ENCODE peak calls at places on chromosomes 16 and 17, in eight cellular contexts. One of them, this sample, is unnamed.

GRCh38 chr16:71564377-71564967 is 12.4 kb downstream of the TAT start:
- DNase-seq in stimulated activated CD8-positive, alpha-beta memory T cell treated with anti-CD3 and anti-CD28 coated beads, Interleukin-12 subunit alpha, Interleukin-12 subunit beta, amount 100 ng/mL, for 4 hours: no peak
- DNase-seq in ovary: no peak
- DNase-seq in ACHN: no peak
- DNase-seq in MG63: no peak
- DNase-seq in AG04449: no peak
- DNase-seq in effector memory CD4-positive, alpha-beta T cell: no peak
- DNase-seq in HT1080: no peak
- DNase-seq in this sample: peak; percentile 93

GRCh38 chr16:58036943-58037342 is 11.4 kb downstream of the MMP15 start:
- DNase-seq in ACHN: no peak
- DNase-seq in stimulated activated CD8-positive, alpha-beta memory T cell treated with anti-CD3 and anti-CD28 coated beads, Interleukin-12 subunit alpha, Interleukin-12 subunit beta, amount 100 ng/mL, for 4 hours: no peak
- DNase-seq in effector memory CD4-positive, alpha-beta T cell: no peak
- DNase-seq in AG04449: no peak
- DNase-seq in HT1080: no peak
- DNase-seq in ovary: no peak
- DNase-seq in MG63: no peak
- DNase-seq in this sample: no peak

GRCh38 chr16:29876578-29877249 is 13.7 kb upstream of the CDIPT start:
- DNase-seq in effector memory CD4-positive, alpha-beta T cell: peak; percentile 13
- DNase-seq in MG63: no peak
- DNase-seq in ovary: no peak
- DNase-seq in stimulated activated CD8-positive, alpha-beta memory T cell treated with anti-CD3 and anti-CD28 coated beads, Interleukin-12 subunit alpha, Interleukin-12 subunit beta, amount 100 ng/mL, for 4 hours: no peak
- DNase-seq in AG04449: no peak
- DNase-seq in ACHN: no peak
- DNase-seq in HT1080: no peak
- DNase-seq in this sample: no peak

GRCh38 chr17:14784997-14785696 is 480.0 kb downstream of the PMP22 start:
- DNase-seq in ovary: no peak
- DNase-seq in effector memory CD4-positive, alpha-beta T cell: peak; percentile 0
- DNase-seq in MG63: no peak
- DNase-seq in stimulated activated CD8-positive, alpha-beta memory T cell treated with anti-CD3 and anti-CD28 coated beads, Interleukin-12 subunit alpha, Interleukin-12 subunit beta, amount 100 ng/mL, for 4 hours: peak; percentile 1
- DNase-seq in ACHN: no peak
- DNase-seq in AG04449: no peak
- DNase-seq in HT1080: no peak
- DNase-seq in this sample: no peak

GRCh38 chr16:31409433-31409832 is 16.3 kb downstream of the ITGAD start:
- DNase-seq in HT1080: peak; percentile 71
- DNase-seq in ACHN: no peak
- DNase-seq in stimulated activated CD8-positive, alpha-beta memory T cell treated with anti-CD3 and anti-CD28 coated beads, Interleukin-12 subunit alpha, Interleukin-12 subunit beta, amount 100 ng/mL, for 4 hours: no peak
- DNase-seq in ovary: no peak
- DNase-seq in MG63: peak; percentile 35
- DNase-seq in effector memory CD4-positive, alpha-beta T cell: no peak
- DNase-seq in AG04449: no peak
- DNase-seq in this sample: no peak

GRCh38 chr17:64736804-64737492 is 74.8 kb upstream of the SMURF2 start:
- DNase-seq in effector memory CD4-positive, alpha-beta T cell: peak; percentile 3
- DNase-seq in AG04449: no peak
- DNase-seq in ovary: no peak
- DNase-seq in HT1080: peak; percentile 67
- DNase-seq in stimulated activated CD8-positive, alpha-beta memory T cell treated with anti-CD3 and anti-CD28 coated beads, Interleukin-12 subunit alpha, Interleukin-12 subunit beta, amount 100 ng/mL, for 4 hours: no peak
- DNase-seq in ACHN: peak; percentile 77
- DNase-seq in MG63: peak; percentile 56
- DNase-seq in this sample: peak; percentile 47

GRCh38 chr17:81097943-81098308 is 63.0 kb downstream of the BAIAP2 start:
- DNase-seq in ACHN: peak; percentile 83
- DNase-seq in stimulated activated CD8-positive, alpha-beta memory T cell treated with anti-CD3 and anti-CD28 coated beads, Interleukin-12 subunit alpha, Interleukin-12 subunit beta, amount 100 ng/mL, for 4 hours: no peak
- DNase-seq in HT1080: peak; percentile 82
- DNase-seq in AG04449: no peak
- DNase-seq in ovary: peak; percentile 26
- DNase-seq in effector memory CD4-positive, alpha-beta T cell: no peak
- DNase-seq in MG63: peak; percentile 28
- DNase-seq in this sample: no peak

GRCh38 chr17:39244016-39244599 is 18.4 kb upstream of the STAC2 start:
- DNase-seq in HT1080: no peak
- DNase-seq in AG04449: no peak
- DNase-seq in MG63: no peak
- DNase-seq in effector memory CD4-positive, alpha-beta T cell: no peak
- DNase-seq in stimulated activated CD8-positive, alpha-beta memory T cell treated with anti-CD3 and anti-CD28 coated beads, Interleukin-12 subunit alpha, Interleukin-12 subunit beta, amount 100 ng/mL, for 4 hours: no peak
- DNase-seq in ACHN: no peak
- DNase-seq in ovary: no peak
- DNase-seq in this sample: no peak

GRCh38 chr17:31654936-31655335 is 204.1 kb downstream of the COPRS start:
- DNase-seq in ovary: no peak
- DNase-seq in stimulated activated CD8-positive, alpha-beta memory T cell treated with anti-CD3 and anti-CD28 coated beads, Interleukin-12 subunit alpha, Interleukin-12 subunit beta, amount 100 ng/mL, for 4 hours: peak; percentile 24
- DNase-seq in effector memory CD4-positive, alpha-beta T cell: no peak
- DNase-seq in AG04449: no peak
- DNase-seq in HT1080: peak; percentile 51
- DNase-seq in ACHN: no peak
- DNase-seq in MG63: peak; percentile 21
- DNase-seq in this sample: no peak

GRCh38 chr16:86778978-86779377 is 200.6 kb downstream of the FOXL1 start:
- DNase-seq in MG63: no peak
- DNase-seq in ovary: no peak
- DNase-seq in effector memory CD4-positive, alpha-beta T cell: no peak
- DNase-seq in ACHN: no peak
- DNase-seq in AG04449: no peak
- DNase-seq in HT1080: no peak
- DNase-seq in stimulated activated CD8-positive, alpha-beta memory T cell treated with anti-CD3 and anti-CD28 coated beads, Interleukin-12 subunit alpha, Interleukin-12 subunit beta, amount 100 ng/mL, for 4 hours: no peak
- DNase-seq in this sample: no peak

GRCh38 chr17:72422505-72423285 is 301.9 kb downstream of the SOX9 start:
- DNase-seq in HT1080: peak; percentile 97
- DNase-seq in AG04449: peak; percentile 44
- DNase-seq in ACHN: peak; percentile 92
- DNase-seq in ovary: no peak
- DNase-seq in stimulated activated CD8-positive, alpha-beta memory T cell treated with anti-CD3 and anti-CD28 coated beads, Interleukin-12 subunit alpha, Interleukin-12 subunit beta, amount 100 ng/mL, for 4 hours: no peak
- DNase-seq in effector memory CD4-positive, alpha-beta T cell: no peak
- DNase-seq in MG63: peak; percentile 96
- DNase-seq in this sample: no peak

GRCh38 chr17:55426851-55427586 is 5.4 kb upstream of the MMD start:
- DNase-seq in stimulated activated CD8-positive, alpha-beta memory T cell treated with anti-CD3 and anti-CD28 coated beads, Interleukin-12 subunit alpha, Interleukin-12 subunit beta, amount 100 ng/mL, for 4 hours: no peak
- DNase-seq in ACHN: no peak
- DNase-seq in MG63: no peak
- DNase-seq in HT1080: peak; percentile 21
- DNase-seq in ovary: no peak
- DNase-seq in AG04449: no peak
- DNase-seq in effector memory CD4-positive, alpha-beta T cell: no peak
- DNase-seq in this sample: no peak

GRCh38 chr16:57566436-57566835 is 24.0 kb downstream of the ADGRG5 start:
- DNase-seq in HT1080: no peak
- DNase-seq in MG63: peak; percentile 69
- DNase-seq in ACHN: no peak
- DNase-seq in effector memory CD4-positive, alpha-beta T cell: no peak
- DNase-seq in stimulated activated CD8-positive, alpha-beta memory T cell treated with anti-CD3 and anti-CD28 coated beads, Interleukin-12 subunit alpha, Interleukin-12 subunit beta, amount 100 ng/mL, for 4 hours: no peak
- DNase-seq in ovary: no peak
- DNase-seq in AG04449: no peak
- DNase-seq in this sample: no peak

GRCh38 chr17:28282596-28282995 is 36.4 kb upstream of the TMEM97 start:
- DNase-seq in ACHN: peak; percentile 87
- DNase-seq in AG04449: peak; percentile 71
- DNase-seq in ovary: no peak
- DNase-seq in MG63: peak; percentile 83
- DNase-seq in effector memory CD4-positive, alpha-beta T cell: no peak
- DNase-seq in HT1080: peak; percentile 92
- DNase-seq in stimulated activated CD8-positive, alpha-beta memory T cell treated with anti-CD3 and anti-CD28 coated beads, Interleukin-12 subunit alpha, Interleukin-12 subunit beta, amount 100 ng/mL, for 4 hours: no peak
- DNase-seq in this sample: peak; percentile 17

GRCh38 chr16:85486256-85486915 is 126.7 kb upstream of the GSE1 start:
- DNase-seq in HT1080: no peak
- DNase-seq in stimulated activated CD8-positive, alpha-beta memory T cell treated with anti-CD3 and anti-CD28 coated beads, Interleukin-12 subunit alpha, Interleukin-12 subunit beta, amount 100 ng/mL, for 4 hours: no peak
- DNase-seq in AG04449: no peak
- DNase-seq in MG63: no peak
- DNase-seq in effector memory CD4-positive, alpha-beta T cell: no peak
- DNase-seq in ovary: no peak
- DNase-seq in ACHN: no peak
- DNase-seq in this sample: no peak

This sample was measured in adrenal gland.